ENCODE peak calls at places on chromosomes 1 and 21, in four cellular contexts. A is CD8-positive, alpha-beta T cell; I is GM12865; O is A549. F is an unnamed sample.

GRCh38 chr1:15835741-15836510 is 11.6 kb upstream of the SPEN start:
- DNase-seq in O (peak; percentile 98), I (peak; percentile 100), A (peak; percentile 99), F (peak; percentile 99)

GRCh38 chr1:208270679-208271111 is 26.5 kb upstream of the PLXNA2 start:
- DNase-seq in I (no peak), A (no peak), O (no peak), F (no peak)

GRCh38 chr1:22255341-22256212 is 112.7 kb upstream of the WNT4 start:
- DNase-seq in O (peak; percentile 45), I (no peak), A (no peak), F (no peak)

GRCh38 chr1:24929876-24930702 is at the start of gene RUNX3:
- DNase-seq in I (peak; percentile 98), A (peak; percentile 96), O (peak; percentile 71), F (no peak)

GRCh38 chr21:44856131-44856530 is 17.4 kb downstream of the PTTG1IP start:
- DNase-seq in O (no peak), A (no peak), I (no peak), F (no peak)

GRCh38 chr1:223421676-223422075 is 28.5 kb downstream of the CCDC185 start:
- DNase-seq in O (no peak), I (no peak), A (no peak), F (no peak)

GRCh38 chr21:38888956-38889605 is 83.4 kb downstream of the ETS2 start:
- DNase-seq in A (no peak), O (no peak), I (no peak), F (no peak)

GRCh38 chr21:26934383-26934782 is 32.5 kb downstream of the ADAMTS5 start:
- DNase-seq in I (no peak), O (no peak), A (no peak), F (no peak)

GRCh38 chr1:147241955-147242448 is 482 bp upstream of the CHD1L start:
- DNase-seq in O (no peak), I (no peak), A (no peak), F (no peak)

GRCh38 chr21:30769724-30770431 is 14.7 kb upstream of the KRTAP21-1 start:
- DNase-seq in A (no peak), I (no peak), O (no peak), F (no peak)

GRCh38 chr1:32878183-32878582 is 7.5 kb upstream of the FNDC5 start:
- DNase-seq in I (no peak), O (no peak), A (no peak), F (no peak)

GRCh38 chr1:197915797-197916686 is 1.1 kb upstream of the LHX9 start:
- DNase-seq in A (no peak), O (peak; percentile 82), I (no peak), F (no peak)

GRCh38 chr1:28736450-28737244 is at the start of gene YTHDF2:
- DNase-seq in A (peak; percentile 99), I (peak; percentile 99), O (peak; percentile 95), F (peak; percentile 92)

GRCh38 chr1:115310821-115311220 is 27.2 kb downstream of the NGF start:
- DNase-seq in A (no peak), O (no peak), I (peak; percentile 4), F (no peak)

DNA sequence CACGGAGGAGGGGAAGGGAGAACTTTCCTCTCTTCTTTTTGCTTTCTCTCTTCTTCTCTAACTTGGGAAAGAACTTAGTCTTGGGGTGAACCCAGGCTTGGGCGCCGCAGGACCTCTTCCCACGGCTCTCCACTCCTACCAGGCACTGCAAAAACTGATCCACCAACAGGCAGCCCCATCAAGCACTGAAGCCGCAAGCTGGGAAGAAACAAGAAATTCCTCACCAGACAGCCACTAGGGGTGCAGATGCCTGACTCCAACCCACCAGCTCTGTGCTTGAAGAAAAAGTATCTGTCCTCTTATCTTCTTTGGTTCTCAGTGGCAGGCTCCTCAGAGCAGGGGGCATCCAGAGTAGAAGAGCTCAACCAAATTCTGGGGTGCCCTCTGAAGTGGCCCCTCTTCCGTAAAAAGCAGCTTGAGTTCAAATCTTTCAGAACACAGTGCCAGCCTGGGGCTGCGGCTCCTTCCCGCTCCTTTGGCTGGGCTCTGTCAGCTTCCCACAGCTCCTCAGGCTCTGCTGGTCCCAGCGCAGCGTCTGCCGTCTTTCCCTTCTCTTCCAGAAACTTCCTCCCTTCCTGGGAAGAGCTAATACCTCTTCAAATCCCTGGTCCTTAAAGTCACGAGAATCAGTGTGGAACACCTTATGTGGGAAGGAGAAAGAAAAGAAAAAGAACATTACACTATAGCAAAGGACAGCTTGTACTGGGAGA is 2.4 kb downstream of the SLC41A1 start:
- DNase-seq in O (peak; percentile 17), I (no peak), A (no peak), F (no peak)
- TF ChIP-seq CTCF in O (peak; percentile 7), I (no peak), A (no peak), F (no peak)

DNA sequence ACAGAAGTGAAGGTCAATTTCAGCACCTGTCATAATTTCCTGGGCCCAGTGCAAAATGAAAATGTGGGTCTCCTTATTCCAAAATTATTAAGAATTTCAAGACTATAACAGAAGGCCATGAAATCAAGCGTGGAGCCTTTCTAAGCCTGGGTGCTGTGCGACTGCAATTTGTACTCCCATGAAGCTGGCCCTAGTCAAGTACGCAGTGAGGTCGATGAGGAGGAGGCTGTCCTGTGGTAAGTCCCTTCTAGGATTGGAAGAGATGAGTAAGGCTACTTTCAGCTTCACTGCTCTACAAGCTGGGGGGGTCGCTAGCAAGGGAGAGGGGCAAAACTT is 449 bp upstream of the NUDC start:
- DNase-seq in I (no peak), A (no peak), O (no peak), F (no peak)
- TF ChIP-seq CTCF in I (no peak), A (no peak), O (no peak), F (no peak)

DNA sequence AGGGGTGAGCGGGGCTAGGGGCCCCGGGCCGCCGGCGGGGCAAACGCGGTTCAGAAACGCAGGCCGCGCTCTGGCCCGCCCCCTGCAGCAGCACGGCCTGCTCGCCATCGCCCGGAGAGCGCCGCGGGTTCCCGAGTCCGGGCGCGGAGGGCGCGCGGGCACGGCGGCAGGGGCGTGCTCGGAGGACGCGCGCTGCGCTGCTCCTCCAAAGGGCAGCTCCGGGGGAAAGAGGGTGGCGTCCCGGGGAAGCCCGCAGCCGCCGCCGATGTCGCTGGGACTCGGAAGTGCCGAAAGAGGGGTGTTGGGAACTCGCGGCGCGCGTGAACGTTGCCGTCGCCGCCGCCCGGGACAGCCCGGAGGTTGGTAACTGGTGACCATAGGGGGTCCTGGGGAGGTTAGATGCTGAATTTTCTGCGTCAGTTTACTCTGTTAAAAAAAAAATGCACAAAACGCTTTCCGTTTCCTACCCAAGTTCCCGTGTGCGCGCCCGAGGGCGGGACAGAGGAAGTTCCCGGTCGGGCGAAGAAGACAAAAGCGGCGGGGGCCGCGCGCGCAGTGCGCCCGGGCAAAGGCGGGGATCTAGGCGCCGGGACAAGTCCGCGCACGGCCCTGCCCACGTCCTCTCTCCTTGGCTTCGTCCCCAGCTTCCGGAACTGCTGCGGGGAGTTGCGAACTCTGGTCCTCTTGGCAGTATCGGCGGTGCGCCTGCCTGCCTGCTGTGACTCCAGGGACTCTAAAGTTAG is at the start of gene HHAT:
- DNase-seq in A (peak; percentile 75), I (peak; percentile 85), O (peak; percentile 81), F (peak; percentile 55)
- TF ChIP-seq CTCF in A (no peak), I (no peak), O (no peak), F (peak; percentile 8)

DNA sequence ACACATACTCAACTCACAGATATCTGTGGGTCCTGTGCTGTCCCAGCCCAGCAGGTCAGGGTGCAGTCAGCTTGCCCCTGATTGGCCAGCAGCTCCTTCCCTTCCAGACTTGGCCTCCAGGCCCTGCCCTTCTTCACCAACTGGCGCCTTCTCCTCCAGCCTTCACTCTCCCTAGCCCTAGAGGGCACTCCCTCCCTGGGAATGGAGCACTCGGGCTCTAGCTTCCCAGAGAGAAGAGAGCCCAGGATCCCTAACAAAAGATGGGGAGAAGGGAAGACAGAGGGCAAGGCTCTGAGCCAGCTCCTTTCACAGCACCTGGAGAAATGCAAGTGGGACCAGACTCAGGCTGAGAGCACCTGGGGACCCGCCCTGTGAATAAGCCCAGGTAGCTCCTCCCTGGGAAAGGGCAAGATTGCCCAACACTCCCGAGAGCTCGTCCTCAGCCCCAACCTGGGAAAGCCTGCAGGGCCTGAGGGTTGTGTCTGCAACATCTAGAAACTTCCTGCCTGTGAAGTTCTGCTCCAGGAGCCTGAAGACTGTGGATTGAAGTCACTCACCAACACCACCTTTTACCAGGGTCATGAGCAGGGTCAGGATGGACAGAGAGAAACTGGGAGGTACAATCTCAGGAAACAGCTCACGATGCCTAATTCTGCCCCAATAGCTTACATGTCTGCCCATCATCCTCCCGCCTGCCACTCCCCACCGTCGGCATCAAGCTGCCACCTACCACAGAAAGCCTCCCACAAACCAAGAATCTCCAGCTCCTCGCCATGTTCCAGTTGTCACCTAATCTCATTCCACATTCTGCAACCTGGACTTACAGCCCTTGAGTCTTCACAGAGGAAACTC is at the start of gene PGLYRP4:
- DNase-seq in A (peak; percentile 27), O (no peak), I (no peak), F (no peak)
- TF ChIP-seq CTCF in A (no peak), O (no peak), I (no peak), F (no peak)

GRCh38 chr1:244833734-244834595 is 1.5 kb upstream of the COX20 start:
- DNase-seq in A (peak; percentile 75), I (peak; percentile 78), O (peak; percentile 87), F (no peak)
- TF ChIP-seq CTCF in A (peak; percentile 57), I (no peak), O (no peak), F (peak; percentile 15)

DNA sequence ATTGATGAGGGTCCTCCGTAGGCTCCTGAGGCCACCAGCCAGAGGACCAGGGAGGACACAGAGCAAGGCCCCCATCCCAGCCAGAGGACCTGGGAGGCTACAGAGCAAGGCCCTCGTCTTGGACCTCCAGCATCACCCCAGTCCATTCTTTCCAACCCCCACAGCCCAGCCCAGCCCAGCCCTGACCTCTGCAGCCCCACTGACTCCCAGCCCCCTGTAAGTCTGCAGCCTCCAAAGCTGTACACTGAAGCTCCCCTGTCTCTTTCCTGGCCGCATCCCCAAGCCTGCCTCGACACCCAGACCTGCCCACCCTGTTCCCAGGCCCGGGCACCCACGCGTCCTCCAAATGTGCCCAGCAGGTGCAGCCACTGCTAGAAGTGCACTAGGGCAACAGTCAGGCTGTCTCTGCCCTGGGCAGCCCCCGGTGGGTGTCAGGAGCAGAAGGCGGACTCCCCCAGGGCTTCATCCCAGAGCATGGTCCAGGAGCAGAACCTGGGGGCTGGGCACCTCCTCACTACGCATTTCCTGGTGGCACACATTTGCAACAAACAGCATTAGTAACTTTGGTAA is 2.1 kb downstream of the DVL1 start:
- DNase-seq in I (no peak), A (no peak), O (no peak), F (no peak)
- TF ChIP-seq CTCF in I (no peak), A (no peak), O (no peak), F (no peak)

DNA sequence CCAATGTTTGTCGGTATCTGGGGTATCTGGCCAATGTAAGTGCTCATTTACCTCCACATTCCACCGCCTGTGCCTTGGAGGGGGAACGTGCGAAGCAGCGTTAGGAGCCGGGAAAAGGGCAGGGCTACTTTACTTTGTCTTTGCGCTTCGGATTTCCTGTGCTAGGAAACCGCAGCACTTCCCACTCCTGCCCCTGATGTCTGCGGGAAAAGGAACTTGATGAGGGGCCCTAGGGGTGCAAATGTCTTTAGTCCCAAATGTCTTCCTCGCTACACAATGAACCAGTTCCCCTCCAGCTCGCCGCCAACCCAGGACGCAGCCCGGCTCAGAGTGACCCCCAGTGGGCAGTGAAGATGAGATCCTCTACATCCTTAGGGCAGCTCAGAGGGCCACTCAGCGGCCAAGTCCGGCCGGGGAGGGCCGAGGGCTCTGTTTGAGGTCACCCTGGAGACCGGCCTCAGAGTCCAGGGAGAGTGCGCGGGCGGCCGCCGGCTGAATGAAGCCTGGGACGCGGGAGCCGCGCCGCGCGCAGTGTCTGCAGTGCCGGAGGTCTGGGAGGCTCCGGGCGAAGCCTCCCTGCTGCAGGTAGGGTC is at the start of gene DYNLT5:
- DNase-seq in O (no peak), A (no peak), I (no peak), F (no peak)
- TF ChIP-seq CTCF in O (no peak), A (no peak), I (no peak), F (peak; percentile 21)